ENCODE peak calls at places on chromosomes 4 and X, in five cellular contexts. One of them, this sample, is unnamed.

GRCh38 chrX:17475820-17476219 is 100.8 kb downstream of the NHS start:
- DNase-seq in uterus: no peak
- DNase-seq in colonic mucosa: no peak
- DNase-seq in ovary: no peak
- DNase-seq in testis: no peak
- DNase-seq in this sample: no peak

GRCh38 chr4:7417639-7418038 is 17.1 kb downstream of the PSAPL1 start:
- DNase-seq in uterus: no peak
- DNase-seq in colonic mucosa: no peak
- DNase-seq in ovary: peak; percentile 5
- DNase-seq in testis: no peak
- DNase-seq in this sample: no peak

GRCh38 chr4:148563684-148564083 is 121.5 kb upstream of the NR3C2 start:
- DNase-seq in uterus: no peak
- DNase-seq in colonic mucosa: no peak
- DNase-seq in ovary: no peak
- DNase-seq in testis: no peak
- DNase-seq in this sample: no peak

GRCh38 chrX:101171883-101172400 is 47.6 kb upstream of the DRP2 start:
- DNase-seq in uterus: no peak
- DNase-seq in colonic mucosa: no peak
- DNase-seq in ovary: no peak
- DNase-seq in testis: no peak
- DNase-seq in this sample: no peak

GRCh38 chr4:6917445-6918241 is 8.0 kb downstream of the TBC1D14 start:
- DNase-seq in uterus: peak; percentile 69
- DNase-seq in colonic mucosa: peak; percentile 96
- DNase-seq in ovary: peak; percentile 66
- DNase-seq in testis: peak; percentile 60
- DNase-seq in this sample: peak; percentile 95

GRCh38 chrX:21840199-21840557 is 761 bp downstream of the MBTPS2 start:
- DNase-seq in uterus: no peak
- DNase-seq in colonic mucosa: no peak
- DNase-seq in ovary: no peak
- DNase-seq in testis: no peak
- DNase-seq in this sample: peak; percentile 1

GRCh38 chr4:136644279-136644678 is 888.0 kb downstream of the PCDH18 start:
- DNase-seq in uterus: no peak
- DNase-seq in colonic mucosa: no peak
- DNase-seq in ovary: no peak
- DNase-seq in testis: no peak
- DNase-seq in this sample: no peak

GRCh38 chrX:131763674-131764073 is 219.8 kb downstream of the OR13H1 start:
- DNase-seq in uterus: peak; percentile 82
- DNase-seq in colonic mucosa: peak; percentile 89
- DNase-seq in ovary: peak; percentile 83
- DNase-seq in testis: no peak
- DNase-seq in this sample: no peak

GRCh38 chrX:148609766-148610698 is 109.6 kb downstream of the AFF2 start:
- DNase-seq in uterus: no peak
- DNase-seq in colonic mucosa: no peak
- DNase-seq in ovary: no peak
- DNase-seq in testis: no peak
- DNase-seq in this sample: no peak

DNA sequence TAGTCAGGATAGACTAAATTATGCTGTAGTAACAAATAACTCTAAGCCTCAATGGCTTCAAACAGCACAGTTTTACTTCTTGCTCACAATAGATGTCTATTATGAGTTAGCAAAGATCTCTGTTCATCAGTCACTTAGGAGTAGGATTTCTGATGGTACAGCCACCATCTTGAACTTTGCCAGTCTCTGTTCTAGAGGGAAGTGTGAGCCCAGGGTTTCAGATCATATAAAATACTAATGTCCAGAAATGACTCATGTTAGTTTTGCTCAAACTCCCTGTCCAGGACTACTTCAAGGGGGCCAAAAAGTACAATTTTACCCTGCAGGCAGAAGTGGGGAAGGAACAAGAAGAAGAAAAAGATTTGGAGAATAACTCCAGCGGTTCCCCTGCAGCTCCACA is 77.1 kb upstream of the LSM6 start:
- DNase-seq in uterus: no peak
- DNase-seq in colonic mucosa: no peak
- DNase-seq in ovary: no peak
- DNase-seq in testis: no peak
- DNase-seq in this sample: no peak
- H3K27ac ChIP-seq in uterus: no peak overlapping the region
- H3K27ac ChIP-seq in colonic mucosa: no peak overlapping the region
- H3K27ac ChIP-seq in ovary: no peak overlapping the region
- H3K27ac ChIP-seq in testis: no peak overlapping the region
- H3K27ac ChIP-seq in this sample: no peak overlapping the region

DNA sequence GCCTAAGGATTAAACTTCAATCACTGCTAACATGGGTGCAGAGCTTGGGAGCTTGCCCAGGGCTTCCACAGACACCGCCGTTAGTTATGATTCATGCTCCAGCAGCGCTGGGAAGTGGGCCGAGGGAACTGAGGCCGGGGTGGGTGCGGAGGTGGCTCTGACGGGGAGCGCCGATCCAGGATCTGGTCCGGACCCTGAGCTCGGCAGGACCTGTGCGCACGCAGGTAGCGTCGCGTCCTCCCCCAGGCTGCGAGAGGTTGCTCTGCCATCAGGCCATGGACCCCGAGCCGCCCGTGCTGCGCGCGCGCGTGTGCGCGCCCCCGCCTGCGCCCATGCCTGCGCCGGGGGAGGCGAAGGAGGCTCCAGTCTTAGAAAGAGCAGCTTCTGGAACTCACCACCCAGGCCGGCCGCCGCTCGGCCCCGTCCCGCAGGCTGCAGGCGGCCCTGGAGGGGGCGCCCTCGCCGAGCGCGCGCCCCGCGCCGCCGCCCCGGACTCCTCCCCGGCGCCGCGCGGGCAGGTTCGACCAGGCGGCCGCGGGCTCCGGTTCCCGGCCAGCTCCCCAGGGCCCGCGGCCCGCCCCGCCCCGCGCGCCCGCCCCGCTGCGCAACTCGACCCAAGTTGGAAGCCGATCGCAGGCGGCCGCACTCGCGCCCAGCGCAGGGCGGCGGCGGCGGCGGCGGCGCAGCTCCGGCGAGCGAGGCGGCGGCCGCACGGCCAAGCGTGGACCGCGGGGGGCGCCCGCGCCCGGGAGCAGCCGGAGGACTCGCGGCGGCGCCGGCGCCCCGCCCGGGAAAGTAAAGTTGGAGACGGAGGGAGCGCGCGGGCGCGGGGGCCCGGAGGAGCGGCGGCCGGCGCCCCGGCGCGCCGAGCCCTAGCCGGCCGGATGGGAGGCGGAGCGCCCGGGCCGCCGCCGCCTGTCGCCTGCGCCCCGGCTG is 646 bp upstream of the ADRA2C start:
- DNase-seq in uterus: peak; percentile 67
- DNase-seq in colonic mucosa: peak; percentile 26
- DNase-seq in ovary: no peak
- DNase-seq in testis: peak; percentile 58
- DNase-seq in this sample: peak; percentile 1
- H3K4me3 ChIP-seq in uterus: peak overlapping the region; percentile 29
- H3K4me3 ChIP-seq in colonic mucosa: no peak overlapping the region
- H3K4me3 ChIP-seq in ovary: peak overlapping the region; percentile 32
- H3K4me3 ChIP-seq in testis: peak overlapping the region; percentile 38
- H3K4me3 ChIP-seq in this sample: no peak overlapping the region

DNA sequence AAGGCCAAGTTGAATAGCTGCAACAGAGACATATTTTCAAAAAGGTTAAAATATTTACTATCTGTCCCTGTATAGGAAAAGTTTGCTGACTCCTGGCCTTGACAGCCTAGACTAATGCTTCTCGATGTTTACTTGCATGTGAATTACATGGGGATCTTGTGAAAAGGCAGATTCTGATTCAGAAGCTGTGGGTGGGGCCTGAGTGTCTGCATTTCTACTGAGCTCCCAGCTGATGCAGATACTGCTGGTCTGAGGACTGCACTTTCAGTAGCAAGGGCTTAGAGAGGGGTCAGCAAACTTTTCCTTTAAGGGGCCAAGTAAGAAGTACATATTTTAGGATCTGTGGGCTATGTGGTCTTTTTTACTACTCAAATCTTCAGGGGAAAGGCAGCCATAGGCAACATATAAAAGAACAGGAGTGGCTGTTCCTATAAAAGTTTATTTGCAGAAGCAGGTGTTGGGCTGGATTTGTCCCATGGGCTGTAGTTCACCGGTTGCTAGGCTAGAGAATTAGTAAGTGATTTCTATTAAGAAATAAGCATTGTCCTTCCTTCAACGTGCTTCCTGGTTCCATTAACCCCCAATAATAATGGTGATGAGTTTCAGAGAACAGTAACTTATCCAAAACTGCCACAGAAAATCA is 97.2 kb upstream of the PDE5A start:
- DNase-seq in uterus: no peak
- DNase-seq in colonic mucosa: peak; percentile 64
- DNase-seq in ovary: no peak
- DNase-seq in testis: no peak
- DNase-seq in this sample: no peak
- H3K27ac ChIP-seq in uterus: no peak overlapping the region
- H3K27ac ChIP-seq in colonic mucosa: peak overlapping the region; percentile 21
- H3K27ac ChIP-seq in ovary: no peak overlapping the region
- H3K27ac ChIP-seq in testis: no peak overlapping the region
- H3K27ac ChIP-seq in this sample: no peak overlapping the region

DNA sequence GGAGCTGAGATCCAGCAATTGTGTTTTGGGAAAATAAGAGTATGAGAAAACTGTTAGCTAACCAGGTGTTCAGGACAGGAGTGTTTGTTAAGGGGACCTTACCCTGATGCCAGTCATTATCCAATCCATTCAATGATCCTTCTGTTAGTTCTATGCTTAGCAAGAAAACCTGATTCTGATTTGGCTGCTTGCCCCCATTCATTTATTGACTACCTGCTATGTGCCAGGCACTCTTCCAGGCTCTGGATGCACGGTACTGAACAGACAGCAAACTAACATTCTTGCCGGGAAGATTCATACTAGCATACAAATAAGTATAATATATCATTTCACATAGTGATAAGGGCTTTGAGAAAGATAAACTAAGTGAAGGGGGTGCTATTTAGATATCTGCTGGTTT is 1.0 kb upstream of the MECP2 start:
- DNase-seq in uterus: no peak
- DNase-seq in colonic mucosa: no peak
- DNase-seq in ovary: no peak
- DNase-seq in testis: no peak
- DNase-seq in this sample: no peak
- H3K4me3 ChIP-seq in uterus: no peak overlapping the region
- H3K4me3 ChIP-seq in colonic mucosa: no peak overlapping the region
- H3K4me3 ChIP-seq in ovary: no peak overlapping the region
- H3K4me3 ChIP-seq in testis: no peak overlapping the region
- H3K4me3 ChIP-seq in this sample: no peak overlapping the region

GRCh38 chr4:119106036-119107000 is 29.3 kb upstream of the MYOZ2 start:
- DNase-seq in uterus: no peak
- DNase-seq in colonic mucosa: no peak
- DNase-seq in ovary: no peak
- DNase-seq in testis: no peak
- DNase-seq in this sample: no peak
- H3K27ac ChIP-seq in uterus: peak overlapping the region; percentile 9
- H3K27ac ChIP-seq in colonic mucosa: no peak overlapping the region
- H3K27ac ChIP-seq in ovary: no peak overlapping the region
- H3K27ac ChIP-seq in testis: no peak overlapping the region
- H3K27ac ChIP-seq in this sample: no peak overlapping the region